ENCODE peak calls at places on chromosomes 11 and 22, in four cellular contexts. Q is testis, B is breast epithelium, I is IMR-90. U is an unnamed sample.

GRCh38 chr11:96340555-96340885 is 2.5 kb downstream of the MAML2 start:
- DNase-seq in Q (no peak), B (no peak), I (peak), U (no peak)

GRCh38 chr11:84019576-84020194 is 733.5 kb upstream of the CCDC90B start:
- DNase-seq in Q (no peak), B (no peak), I (peak), U (no peak)

GRCh38 chr11:68904458-68904847 is 762 bp downstream of the IGHMBP2 start:
- DNase-seq in Q (peak), B (no peak), I (no peak), U (peak)

GRCh38 chr22:32202539-32203180 is 2.2 kb downstream of the RFPL2 start:
- DNase-seq in Q (peak), B (no peak), I (peak), U (no peak)

GRCh38 chr11:104700609-104701008 is 197.7 kb downstream of the CASP12 start:
- DNase-seq in Q (no peak), B (no peak), I (peak), U (no peak)

GRCh38 chr11:130403301-130403804 is 25.1 kb downstream of the ADAMTS8 start:
- DNase-seq in Q (no peak), B (no peak), I (peak), U (peak)

GRCh38 chr11:36389811-36390210 is 93.7 kb downstream of the PRR5L start:
- DNase-seq in Q (no peak), B (no peak), I (peak), U (no peak)

GRCh38 chr11:27196040-27196897 is 155.7 kb downstream of the BBOX1 start:
- DNase-seq in Q (no peak), B (no peak), I (no peak), U (no peak)

GRCh38 chr22:49783926-49784629 is 43.6 kb downstream of the BRD1 start:
- DNase-seq in Q (no peak), B (no peak), I (no peak), U (no peak)

GRCh38 chr11:35981581-35981980 is 37.7 kb downstream of the LDLRAD3 start:
- DNase-seq in Q (no peak), B (no peak), I (no peak), U (no peak)

GRCh38 chr22:43855431-43855830 is 6.9 kb downstream of the SULT4A1 start:
- DNase-seq in Q (no peak), B (no peak), I (no peak), U (no peak)

GRCh38 chr22:49395617-49396016 is 432.1 kb downstream of the BRD1 start:
- DNase-seq in Q (no peak), B (peak), I (no peak), U (no peak)

GRCh38 chr22:24027389-24027980 is 16.4 kb downstream of the CABIN1 start:
- DNase-seq in Q (no peak), B (no peak), I (no peak), U (peak)

GRCh38 chr22:38398609-38399401 is 56.2 kb downstream of the KCNJ4 start:
- DNase-seq in Q (peak), B (peak), I (peak), U (peak)

GRCh38 chr22:38272373-38273134 is at the start of gene TMEM184B:
- DNase-seq in Q (peak), B (peak), I (peak), U (peak)

GRCh38 chr11:35933572-35933925 is 10.3 kb upstream of the LDLRAD3 start:
- DNase-seq in Q (no peak), B (no peak), I (no peak), U (no peak)

GRCh38 chr11:57883630-57884029 is 122.0 kb downstream of the CTNND1 start:
- DNase-seq in Q (no peak), B (no peak), I (no peak), U (no peak)

GRCh38 chr22:39234867-39235687 is 9.7 kb downstream of the PDGFB start:
- DNase-seq in Q (no peak), B (peak), I (no peak), U (peak)

GRCh38 chr11:106152824-106153223 is 75.4 kb downstream of the AASDHPPT start:
- DNase-seq in Q (no peak), B (no peak), I (peak), U (no peak)

GRCh38 chr11:115581871-115582639 is 77.8 kb upstream of the CADM1 start:
- DNase-seq in Q (no peak), B (no peak), I (peak), U (no peak)

GRCh38 chr11:81331611-81332205 is 1402.0 kb downstream of the FAM181B start:
- DNase-seq in Q (no peak), B (no peak), I (no peak), U (no peak)

DNA sequence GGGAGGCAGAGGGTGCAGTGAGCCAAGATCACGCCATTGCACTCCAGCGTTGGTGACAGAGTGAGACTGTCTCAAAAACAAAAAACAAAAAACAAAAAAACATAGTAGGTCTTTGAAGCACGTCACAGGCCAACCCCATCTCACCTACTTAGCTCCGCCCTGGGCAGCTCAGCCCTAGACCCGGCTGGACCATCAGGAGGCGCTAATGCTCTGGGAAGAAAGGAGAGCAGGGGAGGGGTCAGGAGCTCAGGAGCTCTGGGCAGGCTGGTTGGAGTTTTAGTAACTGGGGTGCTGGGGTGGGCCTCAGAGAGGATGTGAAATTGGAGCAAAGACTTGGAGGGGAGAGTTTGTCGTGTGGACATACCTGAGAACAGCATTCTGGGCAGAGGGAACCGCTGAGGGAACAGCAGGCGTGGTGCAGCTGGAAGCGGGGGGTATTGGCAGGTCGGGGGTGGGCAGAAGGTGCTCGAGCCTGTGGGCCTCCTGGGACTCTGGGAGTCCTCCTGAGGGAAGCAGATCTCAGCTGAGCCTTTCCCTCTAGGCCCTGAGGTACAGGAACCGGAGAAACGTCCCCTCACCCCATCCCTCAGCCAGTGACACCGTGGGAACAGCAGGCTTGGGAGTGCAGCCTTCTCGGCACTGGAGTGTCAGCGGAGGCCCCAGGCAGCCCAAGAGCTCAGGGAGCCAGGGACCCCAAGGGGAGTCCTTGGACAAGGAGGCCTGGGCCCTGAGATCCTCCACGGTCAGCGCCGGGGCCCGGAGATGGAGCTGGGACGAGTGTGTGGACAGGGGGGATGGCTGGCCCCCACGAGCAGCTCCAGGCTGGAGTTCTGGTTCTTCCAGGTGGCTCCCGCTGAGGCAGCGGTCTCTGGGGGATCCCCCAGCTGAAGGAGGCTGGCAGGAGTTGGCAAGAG is 2.2 kb upstream of the RPS6KA4 start:
- DNase-seq in Q (peak), B (no peak), I (no peak), U (no peak)
- TF ChIP-seq POLR2A in Q (no peak), B (no peak), I (no peak), U (no peak)

GRCh38 chr22:42716649-42717127 is 4.0 kb downstream of the A4GALT start:
- DNase-seq in Q (no peak), B (no peak), I (no peak), U (no peak)
- H3K27ac ChIP-seq in Q (no peak), B (no peak), I (no peak), U (peak)

DNA sequence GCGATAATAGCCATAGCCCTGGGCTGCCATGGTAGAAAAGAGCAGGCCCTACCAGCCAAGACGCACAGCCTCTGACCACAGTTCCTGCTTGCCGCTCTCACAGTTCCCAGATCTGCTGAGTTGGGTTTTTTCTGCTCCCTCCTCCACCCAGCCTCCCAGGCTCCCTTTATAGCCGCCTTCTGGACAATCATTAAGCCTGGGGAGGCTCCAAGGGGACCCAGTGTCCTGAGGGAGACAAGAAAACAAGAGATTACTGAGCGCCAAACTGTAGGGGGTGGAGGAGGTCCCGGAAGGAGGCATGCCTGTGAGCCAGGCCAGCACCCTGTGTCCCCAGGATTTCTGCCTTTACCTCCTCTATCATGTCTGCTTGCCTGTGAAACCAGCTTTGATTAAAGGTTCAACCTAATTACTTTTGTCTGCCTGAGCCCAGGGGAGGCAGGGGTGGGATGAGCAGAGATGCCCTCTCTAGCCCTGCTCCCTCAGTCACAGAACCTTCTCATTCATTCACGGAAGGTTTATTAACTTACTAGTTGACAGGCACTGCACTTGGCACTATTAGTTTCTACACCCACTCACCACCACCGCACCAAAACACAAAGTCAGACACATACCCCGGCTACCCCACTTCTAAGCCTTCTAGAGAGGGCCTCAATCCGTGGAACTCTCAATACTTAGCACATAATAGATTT is 1.2 kb downstream of the SLC37A4 start:
- DNase-seq in Q (peak), B (no peak), I (no peak), U (no peak)
- TF ChIP-seq POLR2A in Q (no peak), B (no peak), I (no peak), U (no peak)

GRCh38 chr11:8729837-8730696 is 47.5 kb downstream of the RPL27A start:
- DNase-seq in Q (peak), B (no peak), I (no peak), U (no peak)

GRCh38 chr11:8730697-8731020 is 48.1 kb downstream of the RPL27A start:
- DNase-seq in Q (no peak), B (no peak), I (no peak), U (no peak)

GRCh38 chr11:8732748-8733241 is 50.2 kb downstream of the RPL27A start:
- DNase-seq in Q (peak), B (no peak), I (peak), U (peak)

GRCh38 chr11:8732276-8732675 is 49.7 kb downstream of the RPL27A start:
- DNase-seq in Q (no peak), B (no peak), I (no peak), U (no peak)

GRCh38 chr11:8731647-8732188 is 49.1 kb downstream of the RPL27A start:
- DNase-seq in Q (no peak), B (no peak), I (no peak), U (no peak)
- H3K27ac ChIP-seq in Q (no peak), B (peak), I (peak), U (no peak)

GRCh38 chr11:64767344-64768299 is 7.8 kb upstream of the PYGM start:
- DNase-seq in Q (peak), B (peak), I (peak), U (no peak)
- TF ChIP-seq POLR2A in Q (no peak), B (no peak), I (no peak), U (no peak)

GRCh38 chr11:134254433-134254832 is 1.1 kb downstream of the ACAD8 start:
- DNase-seq in Q (no peak), B (no peak), I (no peak), U (no peak)
- H3K27ac ChIP-seq in Q (no peak), B (no peak), I (no peak), U (no peak)

GRCh38 chr11:72641900-72642814 is 32.1 kb downstream of the PDE2A start:
- DNase-seq in Q (peak), B (no peak), I (no peak), U (peak)

GRCh38 chr11:72641522-72641899 is 32.7 kb downstream of the PDE2A start:
- DNase-seq in Q (no peak), B (no peak), I (no peak), U (no peak)

GRCh38 chr11:72637926-72638325 is 36.3 kb downstream of the PDE2A start:
- DNase-seq in Q (no peak), B (no peak), I (no peak), U (no peak)

GRCh38 chr11:72637198-72637597 is 37.0 kb downstream of the PDE2A start:
- DNase-seq in Q (no peak), B (no peak), I (no peak), U (no peak)

DNA sequence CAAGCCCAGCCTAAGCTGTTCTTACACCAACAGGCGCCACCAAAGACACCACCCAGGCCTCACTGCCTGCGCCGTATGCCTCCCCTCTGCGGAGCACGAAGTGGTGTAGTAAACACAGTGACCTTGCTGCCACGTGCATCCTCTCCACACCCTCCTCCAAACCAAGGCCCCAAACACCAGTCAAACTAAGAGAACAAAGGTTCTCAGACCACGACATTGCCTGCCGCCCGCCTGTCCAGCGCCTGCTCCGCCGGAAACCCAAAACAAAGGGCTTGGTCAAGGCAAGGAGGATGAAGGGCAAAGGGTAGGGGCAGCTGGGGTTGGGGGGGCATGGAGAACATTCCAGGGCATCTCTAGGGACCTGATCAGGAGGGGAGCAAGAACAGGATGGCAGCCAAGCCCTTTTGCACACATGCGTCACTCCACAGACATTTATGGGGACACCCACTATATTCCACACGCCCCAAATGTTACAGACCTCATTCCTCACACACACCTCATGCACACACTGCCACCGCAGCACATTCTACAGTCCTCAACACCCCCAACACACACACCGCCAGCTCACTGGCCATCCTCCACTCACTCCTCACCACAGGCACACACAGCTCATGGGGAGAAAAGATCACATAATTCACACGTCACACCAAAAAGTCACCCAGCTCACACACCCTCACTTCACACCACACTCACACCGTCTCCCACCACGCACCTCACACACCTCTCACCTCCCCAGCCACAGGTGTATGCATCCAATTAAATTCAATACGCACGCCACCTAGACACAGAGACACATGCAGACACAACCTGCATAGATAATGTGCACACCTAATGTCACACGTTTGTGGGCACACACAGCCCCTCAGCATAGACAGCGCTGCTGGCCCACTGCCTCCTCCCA is 34.5 kb downstream of the PDE2A start:
- DNase-seq in Q (no peak), B (no peak), I (no peak), U (peak)
- TF ChIP-seq POLR2A in Q (no peak), B (no peak), I (no peak), U (peak)

GRCh38 chr11:9740202-9740881 is 76.5 kb downstream of the SWAP70 start:
- DNase-seq in Q (no peak), B (peak), I (no peak), U (no peak)

GRCh38 chr11:9738700-9739099 is 74.8 kb downstream of the SWAP70 start:
- DNase-seq in Q (no peak), B (no peak), I (no peak), U (no peak)

GRCh38 chr11:9738126-9738525 is 74.2 kb downstream of the SWAP70 start:
- DNase-seq in Q (no peak), B (no peak), I (no peak), U (no peak)

GRCh38 chr11:9741260-9741659 is 77.4 kb downstream of the SWAP70 start:
- DNase-seq in Q (no peak), B (no peak), I (no peak), U (no peak)

GRCh38 chr11:9739108-9739507 is 75.2 kb downstream of the SWAP70 start:
- DNase-seq in Q (no peak), B (no peak), I (no peak), U (no peak)
- H3K27ac ChIP-seq in Q (no peak), B (peak), I (no peak), U (no peak)

GRCh38 chr11:14643697-14644395 is at the start of gene PDE3B:
- DNase-seq in Q (peak), B (peak), I (peak), U (peak)
- TF ChIP-seq POLR2A in Q (no peak), B (no peak), I (no peak), U (peak)

GRCh38 chr11:86790867-86791849 is 9.2 kb upstream of the PRSS23 start:
- DNase-seq in Q (no peak), B (no peak), I (no peak), U (no peak)
- H3K27ac ChIP-seq in Q (no peak), B (no peak), I (no peak), U (no peak)